ENCODE peak calls at places on chromosomes 1 and 21, in ten cellular contexts. One of them, this sample, is unnamed.

GRCh38 chr1:41728403-41729202 is 190.1 kb downstream of the HIVEP3 start:
- DNase-seq in vagina: no peak
- DNase-seq in breast epithelium: no peak
- DNase-seq in HepG2: no peak
- DNase-seq in transverse colon: peak; percentile 55
- DNase-seq in suprapubic skin: no peak
- DNase-seq in endothelial cell of umbilical vein: no peak
- DNase-seq in H1: no peak
- DNase-seq in K562: no peak
- DNase-seq in GM23338: no peak
- DNase-seq in this sample: no peak

GRCh38 chr1:208511242-208511860 is 267.2 kb upstream of the PLXNA2 start:
- DNase-seq in vagina: no peak
- DNase-seq in endothelial cell of umbilical vein: no peak
- DNase-seq in K562: no peak
- DNase-seq in breast epithelium: no peak
- DNase-seq in suprapubic skin: no peak
- DNase-seq in H1: no peak
- DNase-seq in transverse colon: no peak
- DNase-seq in HepG2: no peak
- DNase-seq in GM23338: no peak
- DNase-seq in this sample: no peak

GRCh38 chr1:46539968-46540367 is 11.5 kb downstream of the KNCN start:
- DNase-seq in suprapubic skin: no peak
- DNase-seq in breast epithelium: no peak
- DNase-seq in K562: no peak
- DNase-seq in HepG2: no peak
- DNase-seq in GM23338: no peak
- DNase-seq in vagina: no peak
- DNase-seq in H1: no peak
- DNase-seq in endothelial cell of umbilical vein: no peak
- DNase-seq in transverse colon: no peak
- DNase-seq in this sample: no peak

GRCh38 chr1:12556368-12556930 is 61.6 kb downstream of the DHRS3 start:
- DNase-seq in breast epithelium: peak; percentile 86
- DNase-seq in transverse colon: peak; percentile 39
- DNase-seq in suprapubic skin: no peak
- DNase-seq in HepG2: no peak
- DNase-seq in endothelial cell of umbilical vein: no peak
- DNase-seq in K562: no peak
- DNase-seq in GM23338: peak; percentile 49
- DNase-seq in vagina: no peak
- DNase-seq in H1: no peak
- DNase-seq in this sample: peak; percentile 54

GRCh38 chr21:42311160-42311559 is 4.0 kb downstream of the TFF3 start:
- DNase-seq in endothelial cell of umbilical vein: no peak
- DNase-seq in suprapubic skin: no peak
- DNase-seq in GM23338: no peak
- DNase-seq in breast epithelium: no peak
- DNase-seq in vagina: no peak
- DNase-seq in K562: no peak
- DNase-seq in transverse colon: no peak
- DNase-seq in H1: no peak
- DNase-seq in HepG2: no peak
- DNase-seq in this sample: no peak

GRCh38 chr1:159835366-159835765 is 8.7 kb downstream of the SLAMF8 start:
- DNase-seq in suprapubic skin: no peak
- DNase-seq in H1: no peak
- DNase-seq in K562: no peak
- DNase-seq in vagina: no peak
- DNase-seq in endothelial cell of umbilical vein: no peak
- DNase-seq in transverse colon: no peak
- DNase-seq in breast epithelium: no peak
- DNase-seq in HepG2: no peak
- DNase-seq in GM23338: no peak
- DNase-seq in this sample: no peak

GRCh38 chr21:29904359-29905282 is 35.2 kb downstream of the GRIK1 start:
- DNase-seq in H1: no peak
- DNase-seq in HepG2: no peak
- DNase-seq in endothelial cell of umbilical vein: no peak
- DNase-seq in K562: peak; percentile 52
- DNase-seq in vagina: no peak
- DNase-seq in breast epithelium: no peak
- DNase-seq in suprapubic skin: no peak
- DNase-seq in GM23338: peak; percentile 17
- DNase-seq in transverse colon: no peak
- DNase-seq in this sample: no peak

GRCh38 chr1:100736766-100737165 is 17.2 kb downstream of the VCAM1 start:
- DNase-seq in transverse colon: no peak
- DNase-seq in GM23338: no peak
- DNase-seq in suprapubic skin: no peak
- DNase-seq in breast epithelium: no peak
- DNase-seq in HepG2: no peak
- DNase-seq in K562: no peak
- DNase-seq in endothelial cell of umbilical vein: peak; percentile 68
- DNase-seq in vagina: no peak
- DNase-seq in H1: no peak
- DNase-seq in this sample: no peak

GRCh38 chr1:38028105-38028591 is 15.6 kb downstream of the UTP11 start:
- DNase-seq in HepG2: no peak
- DNase-seq in breast epithelium: no peak
- DNase-seq in suprapubic skin: no peak
- DNase-seq in H1: no peak
- DNase-seq in K562: no peak
- DNase-seq in endothelial cell of umbilical vein: no peak
- DNase-seq in vagina: no peak
- DNase-seq in GM23338: peak; percentile 43
- DNase-seq in transverse colon: no peak
- DNase-seq in this sample: no peak

GRCh38 chr1:16111771-16112557 is 38.5 kb upstream of the FAM131C start:
- DNase-seq in suprapubic skin: no peak
- DNase-seq in endothelial cell of umbilical vein: no peak
- DNase-seq in breast epithelium: no peak
- DNase-seq in H1: no peak
- DNase-seq in HepG2: no peak
- DNase-seq in GM23338: no peak
- DNase-seq in K562: peak; percentile 25
- DNase-seq in vagina: no peak
- DNase-seq in transverse colon: no peak
- DNase-seq in this sample: no peak

GRCh38 chr1:30645807-30646206 is 77.6 kb downstream of the MATN1 start:
- DNase-seq in endothelial cell of umbilical vein: no peak
- DNase-seq in K562: no peak
- DNase-seq in vagina: no peak
- DNase-seq in H1: no peak
- DNase-seq in breast epithelium: no peak
- DNase-seq in suprapubic skin: no peak
- DNase-seq in HepG2: no peak
- DNase-seq in transverse colon: no peak
- DNase-seq in GM23338: no peak
- DNase-seq in this sample: no peak

GRCh38 chr1:68808351-68808750 is 311.5 kb upstream of the DEPDC1 start:
- DNase-seq in vagina: no peak
- DNase-seq in suprapubic skin: no peak
- DNase-seq in endothelial cell of umbilical vein: no peak
- DNase-seq in breast epithelium: no peak
- DNase-seq in K562: no peak
- DNase-seq in transverse colon: no peak
- DNase-seq in GM23338: peak; percentile 24
- DNase-seq in H1: no peak
- DNase-seq in HepG2: no peak
- DNase-seq in this sample: no peak

GRCh38 chr1:71463144-71463543 is 382.3 kb upstream of the ZRANB2 start:
- DNase-seq in K562: no peak
- DNase-seq in breast epithelium: no peak
- DNase-seq in H1: no peak
- DNase-seq in vagina: no peak
- DNase-seq in HepG2: no peak
- DNase-seq in endothelial cell of umbilical vein: no peak
- DNase-seq in GM23338: no peak
- DNase-seq in suprapubic skin: no peak
- DNase-seq in transverse colon: no peak
- DNase-seq in this sample: no peak

GRCh38 chr1:176208034-176208433 is 948 bp upstream of the COP1 start:
- DNase-seq in HepG2: no peak
- DNase-seq in GM23338: peak; percentile 20
- DNase-seq in breast epithelium: no peak
- DNase-seq in suprapubic skin: no peak
- DNase-seq in K562: peak; percentile 17
- DNase-seq in H1: no peak
- DNase-seq in transverse colon: no peak
- DNase-seq in vagina: no peak
- DNase-seq in endothelial cell of umbilical vein: no peak
- DNase-seq in this sample: no peak

DNA sequence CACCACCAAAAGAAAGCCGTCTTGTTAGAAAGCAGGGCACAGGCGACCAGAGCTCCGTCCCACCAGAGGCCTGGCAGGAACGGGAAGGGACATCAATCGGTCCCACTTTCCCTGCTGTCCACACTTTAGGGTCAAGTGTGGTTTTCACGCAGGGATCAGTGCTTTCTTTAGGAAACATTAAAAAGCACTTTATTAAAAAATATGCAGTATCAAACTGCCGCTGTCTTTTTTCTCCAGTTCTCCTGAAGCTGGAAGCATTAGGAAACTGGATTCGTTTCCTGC is 437 bp downstream of the IFNLR1 start:
- DNase-seq in K562: no peak
- DNase-seq in HepG2: no peak
- DNase-seq in H1: no peak
- DNase-seq in endothelial cell of umbilical vein: no peak
- DNase-seq in vagina: no peak
- DNase-seq in GM23338: no peak
- DNase-seq in transverse colon: no peak
- DNase-seq in suprapubic skin: no peak
- DNase-seq in breast epithelium: no peak
- DNase-seq in this sample: no peak
- H3K4me1 ChIP-seq in K562: peaks cover 11% of the 10 kb centered on the region
- H3K4me1 ChIP-seq in HepG2: peaks cover 80% of the 10 kb centered on the region
- H3K4me1 ChIP-seq in H1: peaks cover 3% of the 10 kb centered on the region
- H3K4me1 ChIP-seq in endothelial cell of umbilical vein: peaks cover 2% of the 10 kb centered on the region
- H3K4me1 ChIP-seq in vagina: peaks cover 16% of the 10 kb centered on the region
- H3K4me1 ChIP-seq in GM23338: peaks cover 12% of the 10 kb centered on the region
- H3K4me1 ChIP-seq in transverse colon: peaks cover 14% of the 10 kb centered on the region
- H3K4me1 ChIP-seq in suprapubic skin: peaks cover 33% of the 10 kb centered on the region
- H3K4me1 ChIP-seq in breast epithelium: no peaks in the 10 kb centered on the region
- H3K4me1 ChIP-seq in this sample: no peaks in the 10 kb centered on the region

DNA sequence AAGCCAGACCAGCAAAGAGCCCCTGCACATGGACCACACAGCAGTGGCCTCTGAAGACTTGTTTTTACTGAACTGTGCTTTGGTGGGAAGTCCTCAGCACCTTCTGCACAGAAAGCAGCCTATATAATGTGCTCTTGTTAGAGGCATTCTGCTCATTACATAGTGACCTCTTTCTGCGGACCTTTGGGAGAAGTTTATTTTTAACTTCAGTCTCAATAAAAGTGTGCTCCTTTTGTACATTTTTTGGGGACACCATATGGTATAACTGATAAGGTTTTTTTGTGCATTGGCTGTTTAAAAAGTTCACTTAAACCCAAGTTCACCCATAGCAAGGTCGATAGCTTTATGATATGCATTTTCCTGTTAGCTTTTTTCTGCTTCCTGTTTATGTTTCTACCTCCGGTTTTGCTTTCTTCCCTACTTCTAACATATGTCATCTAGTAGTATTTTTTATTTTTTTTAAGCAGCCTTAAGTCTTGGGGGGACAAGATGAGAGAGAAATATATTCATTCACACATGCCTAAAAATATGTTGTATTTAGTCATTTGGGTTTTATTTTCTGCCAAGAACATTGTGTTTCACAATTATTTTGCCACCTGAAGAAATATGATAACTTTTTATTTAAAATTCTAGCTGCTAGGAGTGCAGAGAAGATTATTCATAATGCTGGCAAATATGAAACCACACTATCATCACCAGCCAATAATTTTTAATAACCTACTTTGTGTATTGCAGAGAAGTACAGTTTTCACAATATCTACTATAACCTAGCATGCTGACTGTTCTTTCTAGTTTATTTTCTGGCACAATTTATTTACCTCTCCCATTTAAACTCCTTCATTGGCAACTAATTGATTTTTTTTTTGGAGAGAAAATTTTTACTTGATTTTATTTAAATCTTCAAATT is 22.9 kb upstream of the SLC19A2 start:
- DNase-seq in endothelial cell of umbilical vein: peak; percentile 52
- DNase-seq in H1: no peak
- DNase-seq in transverse colon: no peak
- DNase-seq in suprapubic skin: no peak
- DNase-seq in breast epithelium: no peak
- DNase-seq in K562: peak; percentile 68
- DNase-seq in GM23338: no peak
- DNase-seq in HepG2: peak; percentile 39
- DNase-seq in vagina: no peak
- DNase-seq in this sample: no peak
- TF ChIP-seq POLR2AphosphoS5 in endothelial cell of umbilical vein: no peak
- TF ChIP-seq POLR2AphosphoS5 in H1: no peak
- TF ChIP-seq POLR2AphosphoS5 in transverse colon: no peak
- TF ChIP-seq POLR2AphosphoS5 in suprapubic skin: no peak
- TF ChIP-seq POLR2AphosphoS5 in breast epithelium: no peak
- TF ChIP-seq POLR2AphosphoS5 in K562: no peak
- TF ChIP-seq POLR2AphosphoS5 in GM23338: no peak
- TF ChIP-seq POLR2AphosphoS5 in HepG2: no peak
- TF ChIP-seq POLR2AphosphoS5 in vagina: no peak
- TF ChIP-seq POLR2AphosphoS5 in this sample: no peak

DNA sequence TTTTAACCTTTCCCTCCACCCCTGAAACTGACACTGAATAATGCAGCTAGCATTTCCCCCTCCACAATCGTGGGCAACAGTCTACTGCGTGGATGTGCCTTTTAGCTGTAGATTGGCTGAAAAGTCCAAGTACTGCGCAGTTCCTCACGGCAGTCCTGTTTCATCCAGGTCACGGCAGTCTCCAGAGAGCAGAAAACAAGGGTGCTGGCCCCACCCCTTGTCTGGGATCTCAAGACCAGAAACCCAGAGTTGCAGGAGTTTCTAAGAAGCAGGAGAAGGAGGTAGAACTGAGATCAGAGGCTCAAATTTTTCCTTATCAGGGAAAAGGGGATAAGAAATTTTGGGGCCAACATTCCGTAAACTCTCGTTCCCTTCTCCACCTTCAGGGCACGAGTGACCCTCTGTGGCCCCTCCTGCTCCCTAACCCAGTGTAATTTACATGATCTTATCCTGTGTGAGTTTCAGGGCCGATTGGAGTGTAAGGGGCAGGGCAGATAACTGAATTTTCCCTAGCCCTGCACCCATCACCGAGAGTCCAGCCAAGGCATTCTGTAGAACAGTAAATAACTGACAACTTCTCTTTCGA is 25.9 kb upstream of the PLA2G2C start:
- DNase-seq in transverse colon: no peak
- DNase-seq in HepG2: no peak
- DNase-seq in H1: no peak
- DNase-seq in K562: peak; percentile 51
- DNase-seq in vagina: no peak
- DNase-seq in GM23338: no peak
- DNase-seq in breast epithelium: no peak
- DNase-seq in endothelial cell of umbilical vein: no peak
- DNase-seq in suprapubic skin: no peak
- DNase-seq in this sample: no peak
- H3K27ac ChIP-seq in transverse colon: peak overlapping the region; percentile 71
- H3K27ac ChIP-seq in HepG2: no peak overlapping the region
- H3K27ac ChIP-seq in H1: no peak overlapping the region
- H3K27ac ChIP-seq in K562: no peak overlapping the region
- H3K27ac ChIP-seq in vagina: no peak overlapping the region
- H3K27ac ChIP-seq in GM23338: no peak overlapping the region
- H3K27ac ChIP-seq in breast epithelium: peak overlapping the region; percentile 89
- H3K27ac ChIP-seq in endothelial cell of umbilical vein: no peak overlapping the region
- H3K27ac ChIP-seq in suprapubic skin: no peak overlapping the region
- H3K27ac ChIP-seq in this sample: no peak overlapping the region

GRCh38 chr1:118563969-118564951 is 379.2 kb upstream of the SPAG17 start:
- DNase-seq in suprapubic skin: no peak
- DNase-seq in H1: peak; percentile 45
- DNase-seq in breast epithelium: no peak
- DNase-seq in vagina: no peak
- DNase-seq in K562: no peak
- DNase-seq in transverse colon: no peak
- DNase-seq in GM23338: peak; percentile 14
- DNase-seq in endothelial cell of umbilical vein: no peak
- DNase-seq in HepG2: no peak
- DNase-seq in this sample: no peak
- H3K4me1 ChIP-seq in suprapubic skin: no peaks in the 10 kb centered on the region
- H3K4me1 ChIP-seq in H1: no peaks in the 10 kb centered on the region
- H3K4me1 ChIP-seq in breast epithelium: no peaks in the 10 kb centered on the region
- H3K4me1 ChIP-seq in vagina: no peaks in the 10 kb centered on the region
- H3K4me1 ChIP-seq in K562: no peaks in the 10 kb centered on the region
- H3K4me1 ChIP-seq in transverse colon: no peaks in the 10 kb centered on the region
- H3K4me1 ChIP-seq in GM23338: no peaks in the 10 kb centered on the region
- H3K4me1 ChIP-seq in endothelial cell of umbilical vein: no peaks in the 10 kb centered on the region
- H3K4me1 ChIP-seq in HepG2: no peaks in the 10 kb centered on the region
- H3K4me1 ChIP-seq in this sample: no peaks in the 10 kb centered on the region